ENCODE peak calls at places on chromosomes 12 and 14, in ten cellular contexts. Y, M, B, T, W, Q, D, U, L and C are unnamed samples.

GRCh38 chr12:84910549-84911241 is 1.9 kb downstream of the SLC6A15 start:
- DNase-seq in Y (no peak), M (peak; percentile 47), B (peak; percentile 3), T (peak; percentile 61), W (no peak), Q (no peak), D (peak; percentile 50), U (peak; percentile 9), L (no peak), C (no peak)

GRCh38 chr14:91927216-91927615 is 20.3 kb downstream of the FBLN5 start:
- DNase-seq in Y (no peak), M (peak; percentile 53), B (no peak), T (no peak), W (no peak), Q (peak; percentile 61), D (no peak), U (no peak), L (no peak), C (no peak)

GRCh38 chr14:93462479-93462878 is 31.7 kb downstream of the UNC79 start:
- DNase-seq in Y (no peak), M (no peak), B (no peak), T (no peak), W (no peak), Q (no peak), D (peak; percentile 78), U (no peak), L (no peak), C (no peak)

GRCh38 chr12:62931481-62931880 is 3.5 kb downstream of the PPM1H start:
- DNase-seq in Y (no peak), M (no peak), B (no peak), T (no peak), W (no peak), Q (no peak), D (no peak), U (no peak), L (no peak), C (no peak)

GRCh38 chr14:24481622-24482324 is 26.3 kb downstream of the CMA1 start:
- DNase-seq in Y (peak; percentile 8), M (peak; percentile 43), B (peak; percentile 40), T (peak; percentile 38), W (no peak), Q (peak; percentile 49), D (peak; percentile 85), U (peak; percentile 71), L (no peak), C (no peak)

GRCh38 chr12:16756833-16757552 is 151.0 kb upstream of the LMO3 start:
- DNase-seq in Y (no peak), M (no peak), B (no peak), T (no peak), W (no peak), Q (no peak), D (no peak), U (no peak), L (no peak), C (no peak)

GRCh38 chr12:66409195-66409871 is 107.0 kb downstream of the HELB start:
- DNase-seq in Y (peak; percentile 7), M (peak; percentile 80), B (peak; percentile 29), T (peak; percentile 56), W (no peak), Q (peak; percentile 81), D (peak; percentile 60), U (peak; percentile 46), L (no peak), C (peak; percentile 48)

GRCh38 chr14:89625208-89625987 is 208.4 kb upstream of the FOXN3 start:
- DNase-seq in Y (no peak), M (peak; percentile 15), B (no peak), T (no peak), W (peak; percentile 40), Q (no peak), D (peak; percentile 37), U (no peak), L (no peak), C (peak; percentile 52)

GRCh38 chr12:53623986-53624385 is 2.2 kb downstream of the ATF7 start:
- DNase-seq in Y (no peak), M (peak; percentile 46), B (no peak), T (no peak), W (peak; percentile 24), Q (peak; percentile 65), D (no peak), U (no peak), L (no peak), C (no peak)